ENCODE peak calls at places on chromosome 21, in five cellular contexts. D is fibroblast of mammary gland, E is tibial nerve, J is PC-9, X is foreskin fibroblast. Y is an unnamed sample.
A peak's percentile ranks its signal among the peaks of the same experiment; 100 is the strongest.

GRCh38 chr21:25660233-25660632 is 21.2 kb downstream of the JAM2 start:
- DNase-seq in D (no peak), E (no peak), J (no peak), X (no peak), Y (no peak)

GRCh38 chr21:9837946-9838801 is 683.2 kb upstream of the TPTE start:
- DNase-seq in D (no peak), E (no peak), J (no peak), X (no peak), Y (no peak)

GRCh38 chr21:36509966-36510742 is 30.2 kb upstream of the CLDN14 start:
- DNase-seq in D (no peak), E (no peak), J (peak; percentile 87), X (no peak), Y (no peak)

GRCh38 chr21:36888466-36888865 is 78.0 kb downstream of the HLCS start:
- DNase-seq in D (no peak), E (no peak), J (no peak), X (no peak), Y (no peak)

GRCh38 chr21:26845066-26845749 is at the start of gene ADAMTS1:
- DNase-seq in D (peak; percentile 88), E (peak; percentile 91), J (no peak), X (peak; percentile 97), Y (peak; percentile 89)

GRCh38 chr21:36847189-36847588 is 119.3 kb downstream of the HLCS start:
- DNase-seq in D (peak; percentile 74), E (no peak), J (peak; percentile 62), X (peak; percentile 82), Y (peak; percentile 38)

GRCh38 chr21:21463456-21463855 is 465.2 kb downstream of the NCAM2 start:
- DNase-seq in D (no peak), E (no peak), J (no peak), X (no peak), Y (no peak)

GRCh38 chr21:40685121-40685630 is 161.8 kb downstream of the DSCAM start:
- DNase-seq in D (no peak), E (no peak), J (no peak), X (no peak), Y (no peak)

GRCh38 chr21:46399686-46400085 is 59.0 kb upstream of the DIP2A start:
- DNase-seq in D (no peak), E (no peak), J (no peak), X (no peak), Y (no peak)

GRCh38 chr21:46399129-46399528 is 59.6 kb upstream of the DIP2A start:
- DNase-seq in D (no peak), E (no peak), J (no peak), X (no peak), Y (no peak)

GRCh38 chr21:46404306-46404705 is 54.4 kb upstream of the DIP2A start:
- DNase-seq in D (no peak), E (no peak), J (no peak), X (no peak), Y (no peak)

GRCh38 chr21:46401186-46401910 is 57.3 kb upstream of the DIP2A start:
- DNase-seq in D (no peak), E (no peak), J (no peak), X (no peak), Y (no peak)

GRCh38 chr21:46402421-46402820 is 56.3 kb upstream of the DIP2A start:
- DNase-seq in D (no peak), E (no peak), J (no peak), X (no peak), Y (no peak)
- TF ChIP-seq CTCF in D (no peak), E (no peak), J (no peak), X (no peak), Y (no peak)

GRCh38 chr21:42833859-42834729 is 45.2 kb downstream of the WDR4 start:
- DNase-seq in D (no peak), E (no peak), J (no peak), X (no peak), Y (no peak)

GRCh38 chr21:42834730-42835191 is 44.6 kb downstream of the WDR4 start:
- DNase-seq in D (no peak), E (no peak), J (no peak), X (peak; percentile 13), Y (no peak)

GRCh38 chr21:42835211-42835610 is 44.1 kb downstream of the WDR4 start:
- DNase-seq in D (no peak), E (no peak), J (no peak), X (no peak), Y (no peak)

GRCh38 chr21:42835611-42836401 is 43.5 kb downstream of the WDR4 start:
- DNase-seq in D (no peak), E (no peak), J (no peak), X (no peak), Y (no peak)

GRCh38 chr21:42833439-42833815 is 45.9 kb downstream of the WDR4 start:
- DNase-seq in D (peak; percentile 19), E (no peak), J (no peak), X (peak; percentile 56), Y (no peak)
- TF ChIP-seq CTCF in D (peak; percentile 16), E (no peak), J (no peak), X (no peak), Y (no peak)

GRCh38 chr21:44751186-44751798 is 39.9 kb upstream of the TSPEAR start:
- DNase-seq in D (no peak), E (no peak), J (no peak), X (no peak), Y (no peak)

GRCh38 chr21:44753357-44753756 is 42.0 kb upstream of the TSPEAR start:
- DNase-seq in D (no peak), E (no peak), J (no peak), X (no peak), Y (no peak)

GRCh38 chr21:44751799-44752636 is 40.6 kb upstream of the TSPEAR start:
- DNase-seq in D (no peak), E (no peak), J (no peak), X (no peak), Y (no peak)

GRCh38 chr21:44750675-44751025 is 39.3 kb upstream of the TSPEAR start:
- DNase-seq in D (no peak), E (no peak), J (no peak), X (no peak), Y (no peak)

GRCh38 chr21:44752701-44753235 is 41.4 kb upstream of the TSPEAR start:
- DNase-seq in D (no peak), E (no peak), J (peak; percentile 92), X (peak; percentile 46), Y (no peak)
- TF ChIP-seq CTCF in D (no peak), E (no peak), J (no peak), X (no peak), Y (no peak)

GRCh38 chr21:32687946-32688345 is 39.9 kb downstream of the SYNJ1 start:
- DNase-seq in D (peak; percentile 1), E (no peak), J (no peak), X (no peak), Y (no peak)
- TF ChIP-seq CTCF in D (no peak), E (no peak), J (no peak), X (no peak), Y (no peak)

GRCh38 chr21:34986561-34987533 is 62.3 kb downstream of the RUNX1 start:
- DNase-seq in D (peak; percentile 87), E (no peak), J (no peak), X (peak; percentile 77), Y (no peak)
- TF ChIP-seq CTCF in D (peak; percentile 13), E (no peak), J (no peak), X (no peak), Y (no peak)

GRCh38 chr21:46416551-46416950 is 42.1 kb upstream of the DIP2A start:
- DNase-seq in D (no peak), E (no peak), J (no peak), X (no peak), Y (no peak)

GRCh38 chr21:46411691-46412090 is 47.0 kb upstream of the DIP2A start:
- DNase-seq in D (no peak), E (no peak), J (no peak), X (no peak), Y (no peak)

GRCh38 chr21:46413365-46413696 is 45.4 kb upstream of the DIP2A start:
- DNase-seq in D (no peak), E (no peak), J (no peak), X (no peak), Y (no peak)

GRCh38 chr21:46412521-46413364 is 45.9 kb upstream of the DIP2A start:
- DNase-seq in D (no peak), E (no peak), J (no peak), X (no peak), Y (no peak)

GRCh38 chr21:46414965-46415275 is 43.8 kb upstream of the DIP2A start:
- DNase-seq in D (no peak), E (no peak), J (no peak), X (no peak), Y (no peak)
- TF ChIP-seq CTCF in D (no peak), E (no peak), J (no peak), X (no peak), Y (no peak)

GRCh38 chr21:38834725-38835124 is 29.0 kb downstream of the ETS2 start:
- DNase-seq in D (no peak), E (no peak), J (no peak), X (no peak), Y (no peak)

GRCh38 chr21:38831526-38832467 is 26.1 kb downstream of the ETS2 start:
- DNase-seq in D (peak; percentile 100), E (peak; percentile 70), J (peak; percentile 79), X (peak; percentile 98), Y (peak; percentile 84)

GRCh38 chr21:38832664-38833063 is 26.9 kb downstream of the ETS2 start:
- DNase-seq in D (no peak), E (no peak), J (no peak), X (no peak), Y (no peak)

GRCh38 chr21:38830667-38831525 is 25.2 kb downstream of the ETS2 start:
- DNase-seq in D (no peak), E (no peak), J (no peak), X (no peak), Y (no peak)

DNA sequence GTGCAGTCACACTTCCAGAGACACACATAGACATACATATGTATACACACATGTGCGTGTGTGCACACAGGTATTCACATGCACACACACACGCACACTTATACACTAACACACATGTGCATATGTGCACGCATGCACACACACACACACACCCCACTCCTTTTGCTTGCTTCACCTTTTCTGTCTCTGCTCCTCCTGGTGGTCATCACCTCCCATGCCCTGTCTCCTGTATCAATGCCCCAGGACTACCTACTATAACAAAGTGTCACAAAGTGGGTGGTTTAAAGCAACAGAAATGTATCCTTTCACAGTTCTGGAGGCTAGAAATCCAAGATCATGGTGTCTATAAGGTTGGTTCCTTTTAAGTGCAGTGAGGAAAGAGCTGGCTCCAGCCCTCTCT is 27.4 kb downstream of the ETS2 start:
- DNase-seq in D (no peak), E (no peak), J (no peak), X (no peak), Y (no peak)
- TF ChIP-seq CTCF in D (peak; percentile 4), E (no peak), J (no peak), X (no peak), Y (no peak)